ENCODE peak calls at places on chromosomes 16 and 17, in seven cellular contexts. W is uterus, Q is lower leg skin, Z is thoracic aorta, C is AG10803, G is prostate gland, M is fibroblast of villous mesenchyme. N is an unnamed sample.

GRCh38 chr17:2593846-2594656 is 597 bp downstream of the PAFAH1B1 start:
- DNase-seq in W (peak; percentile 78), C (peak; percentile 68), Q (peak; percentile 79), G (peak; percentile 81), M (peak; percentile 78), Z (peak; percentile 53), N (peak; percentile 66)

GRCh38 chr17:27808629-27809028 is 8.3 kb upstream of the NOS2 start:
- DNase-seq in Z (no peak), G (no peak), M (no peak), C (no peak), W (no peak), Q (no peak), N (no peak)

GRCh38 chr17:76048711-76049110 is 21.6 kb upstream of the EVPL start:
- DNase-seq in C (no peak), W (no peak), G (no peak), Z (no peak), M (peak; percentile 14), Q (no peak), N (no peak)

GRCh38 chr17:73349138-73349537 is 37.3 kb upstream of the CDC42EP4 start:
- DNase-seq in Z (no peak), C (no peak), W (no peak), M (no peak), G (no peak), Q (no peak), N (peak; percentile 32)

GRCh38 chr16:14476183-14476582 is 153.9 kb downstream of the PARN start:
- DNase-seq in Q (no peak), W (no peak), M (no peak), C (no peak), G (no peak), Z (no peak), N (no peak)

GRCh38 chr17:59837362-59838195 is 55.2 kb downstream of the TUBD1 start:
- DNase-seq in M (peak; percentile 100), C (peak; percentile 100), Q (peak; percentile 90), W (peak; percentile 60), G (peak; percentile 92), Z (peak; percentile 78), N (peak; percentile 100)

GRCh38 chr16:57970971-57971370 is at the start of gene CNGB1:
- DNase-seq in C (no peak), W (no peak), M (no peak), Q (no peak), Z (no peak), G (no peak), N (no peak)

GRCh38 chr16:59573528-59574271 is 839.6 kb upstream of the GOT2 start:
- DNase-seq in W (no peak), M (peak; percentile 48), C (peak; percentile 85), Z (no peak), G (no peak), Q (no peak), N (peak; percentile 20)

GRCh38 chr17:14474591-14474990 is 173.7 kb downstream of the HS3ST3B1 start:
- DNase-seq in Q (no peak), C (no peak), G (no peak), Z (no peak), M (no peak), W (no peak), N (no peak)

GRCh38 chr17:32006957-32007462 is at the start of gene LRRC37B:
- DNase-seq in G (peak; percentile 89), C (peak; percentile 62), M (peak; percentile 77), W (peak; percentile 90), Q (peak; percentile 85), Z (peak; percentile 51), N (peak; percentile 64)

GRCh38 chr17:44829558-44830358 is at the start of gene GJC1:
- DNase-seq in Q (no peak), M (peak; percentile 44), G (no peak), W (peak; percentile 50), Z (no peak), C (peak; percentile 15), N (no peak)

GRCh38 chr17:77810536-77810935 is 148.0 kb upstream of the TNRC6C start:
- DNase-seq in W (peak; percentile 72), G (no peak), Q (peak; percentile 31), M (peak; percentile 32), C (peak; percentile 82), Z (no peak), N (peak; percentile 87)

GRCh38 chr17:47879776-47880452 is 16.1 kb upstream of the SP2 start:
- DNase-seq in C (no peak), Z (no peak), G (no peak), W (no peak), Q (no peak), M (no peak), N (no peak)

GRCh38 chr17:17737938-17738894 is 57.0 kb downstream of the RAI1 start:
- DNase-seq in Q (no peak), Z (no peak), G (peak; percentile 64), M (peak; percentile 81), W (no peak), C (no peak), N (no peak)

GRCh38 chr16:4688674-4689045 is 4.7 kb upstream of the NUDT16L1 start:
- DNase-seq in Q (no peak), G (no peak), W (no peak), C (no peak), Z (no peak), M (no peak), N (no peak)

GRCh38 chr16:12600536-12601256 is 203.0 kb downstream of the CPPED1 start:
- DNase-seq in M (no peak), Q (no peak), W (no peak), C (no peak), G (no peak), Z (no peak), N (no peak)

GRCh38 chr16:85166699-85167588 is 54.7 kb upstream of the CIBAR2 start:
- DNase-seq in M (no peak), Z (no peak), G (no peak), Q (no peak), C (no peak), W (no peak), N (no peak)

GRCh38 chr16:1740781-1741490 is 30.4 kb downstream of the NME3 start:
- DNase-seq in Q (no peak), G (no peak), C (no peak), M (no peak), W (no peak), Z (no peak), N (no peak)

GRCh38 chr17:47423406-47424295 is 99.9 kb downstream of the EFCAB13 start:
- DNase-seq in Z (no peak), G (peak; percentile 17), M (no peak), W (no peak), Q (no peak), C (no peak), N (no peak)

GRCh38 chr17:76405967-76406647 is 21.7 kb downstream of the SPHK1 start:
- DNase-seq in W (no peak), G (no peak), Z (no peak), M (no peak), Q (no peak), C (no peak), N (no peak)

GRCh38 chr17:8041249-8041928 is 2.5 kb downstream of the ALOX15B start:
- DNase-seq in G (no peak), Q (peak; percentile 74), W (no peak), M (peak; percentile 91), Z (no peak), C (peak; percentile 75), N (peak; percentile 90)

GRCh38 chr17:48587276-48588073 is 2.6 kb downstream of the HOXB3 start:
- DNase-seq in M (peak; percentile 72), Z (no peak), C (peak; percentile 72), W (no peak), G (no peak), Q (no peak), N (no peak)

GRCh38 chr16:3948378-3948995 is 68.0 kb upstream of the CREBBP start:
- DNase-seq in Z (no peak), G (no peak), M (no peak), W (no peak), C (no peak), Q (no peak), N (no peak)

GRCh38 chr17:28270055-28270454 is 48.9 kb upstream of the TMEM97 start:
- DNase-seq in M (no peak), C (no peak), Z (no peak), Q (no peak), W (no peak), G (no peak), N (no peak)

GRCh38 chr16:49663081-49664057 is 192.5 kb downstream of the ZNF423 start:
- DNase-seq in C (peak; percentile 12), Q (no peak), G (no peak), Z (peak; percentile 14), W (peak; percentile 48), M (no peak), N (peak; percentile 51)

GRCh38 chr17:78601577-78602190 is 24.5 kb upstream of the DNAH17 start:
- DNase-seq in M (no peak), C (no peak), G (no peak), W (no peak), Q (no peak), Z (no peak), N (no peak)

GRCh38 chr16:80931985-80932720 is 74.5 kb downstream of the CMC2 start:
- DNase-seq in C (peak; percentile 69), W (peak; percentile 90), M (peak; percentile 57), Z (no peak), Q (peak; percentile 21), G (peak; percentile 74), N (peak; percentile 83)

GRCh38 chr16:80935691-80936090 is 71.0 kb downstream of the CMC2 start:
- DNase-seq in W (no peak), Z (no peak), Q (no peak), G (no peak), C (no peak), M (no peak), N (no peak)

GRCh38 chr16:80936410-80936809 is 70.3 kb downstream of the CMC2 start:
- DNase-seq in Q (no peak), C (peak; percentile 76), Z (no peak), M (peak; percentile 24), G (no peak), W (no peak), N (peak; percentile 64)

GRCh38 chr16:80931661-80931984 is 75.1 kb downstream of the CMC2 start:
- DNase-seq in Z (no peak), C (no peak), G (no peak), Q (no peak), W (no peak), M (no peak), N (no peak)

GRCh38 chr16:80932725-80933124 is 74.0 kb downstream of the CMC2 start:
- DNase-seq in C (peak; percentile 93), G (peak; percentile 46), W (peak; percentile 60), Q (peak; percentile 19), M (peak; percentile 54), Z (peak; percentile 44), N (peak; percentile 95)
- H3K4me3 ChIP-seq in C (peak overlapping the region; percentile 63), G (peak overlapping the region; percentile 44), W (peak overlapping the region; percentile 41), Q (no peak overlapping the region), M (peak overlapping the region; percentile 58), Z (peak overlapping the region; percentile 77), N (peak overlapping the region; percentile 65)

GRCh38 chr16:84048306-84048705 is 5.7 kb upstream of the SLC38A8 start:
- DNase-seq in Q (no peak), C (no peak), M (no peak), Z (no peak), W (no peak), G (peak; percentile 24), N (no peak)
- TF ChIP-seq CTCF in Q (no peak), C (no peak), M (no peak), Z (no peak), W (no peak), G (no peak), N (peak; percentile 6)

GRCh38 chr17:57261084-57261461 is 4.8 kb downstream of the MSI2 start:
- DNase-seq in Z (no peak), M (no peak), W (no peak), Q (no peak), C (no peak), G (no peak), N (no peak)
- H3K4me3 ChIP-seq in Z (no peak overlapping the region), M (no peak overlapping the region), W (no peak overlapping the region), Q (no peak overlapping the region), C (no peak overlapping the region), G (no peak overlapping the region), N (no peak overlapping the region)

GRCh38 chr17:66190738-66191606 is 961 bp downstream of the CEP112 start:
- DNase-seq in G (no peak), Q (no peak), Z (no peak), C (peak; percentile 56), W (no peak), M (peak; percentile 47), N (peak; percentile 81)
- TF ChIP-seq CTCF in G (no peak), Q (no peak), Z (no peak), C (no peak), W (no peak), M (no peak), N (no peak)

N was measured in fibroblast of the aortic adventitia.